ENCODE peak calls at places on chromosomes 11 and 22, in four cellular contexts. D, K, I and Y are unnamed samples.

GRCh38 chr11:41950470-41951143 is 491.2 kb upstream of the LRRC4C start:
- DNase-seq in D (no peak), K (peak; percentile 11), I (peak; percentile 23), Y (no peak)

GRCh38 chr11:119709638-119710346 is 19.2 kb downstream of the NECTIN1 start:
- DNase-seq in D (no peak), K (peak; percentile 61), I (peak; percentile 95), Y (peak; percentile 85)

GRCh38 chr11:69841859-69842698 is 22.9 kb upstream of the FGF3 start:
- DNase-seq in D (no peak), K (no peak), I (peak; percentile 35), Y (no peak)

GRCh38 chr11:8808226-8808585 is 102.8 kb upstream of the AKIP1 start:
- DNase-seq in D (no peak), K (peak; percentile 24), I (no peak), Y (no peak)

GRCh38 chr22:48703265-48703941 is 1124.3 kb downstream of the BRD1 start:
- DNase-seq in D (no peak), K (no peak), I (no peak), Y (no peak)

GRCh38 chr22:48520888-48521600 is 1306.6 kb downstream of the BRD1 start:
- DNase-seq in D (no peak), K (no peak), I (no peak), Y (peak; percentile 25)

GRCh38 chr11:119611027-119611426 is 118.0 kb downstream of the NECTIN1 start:
- DNase-seq in D (no peak), K (no peak), I (no peak), Y (no peak)

GRCh38 chr11:57402188-57403066 is 12.0 kb upstream of the PRG2 start:
- DNase-seq in D (no peak), K (no peak), I (no peak), Y (no peak)

GRCh38 chr11:104870910-104871309 is 27.4 kb downstream of the CASP12 start:
- DNase-seq in D (no peak), K (no peak), I (no peak), Y (peak; percentile 83)

GRCh38 chr11:126198648-126199047 is 12.8 kb downstream of the RPUSD4 start:
- DNase-seq in D (no peak), K (no peak), I (no peak), Y (no peak)
- H3K36me3 ChIP-seq in D (peaks cover 46% of the 10 kb centered on the region), K (peaks cover 18% of the 10 kb centered on the region), I (no peaks in the 10 kb centered on the region), Y (peaks cover 11% of the 10 kb centered on the region)

DNA sequence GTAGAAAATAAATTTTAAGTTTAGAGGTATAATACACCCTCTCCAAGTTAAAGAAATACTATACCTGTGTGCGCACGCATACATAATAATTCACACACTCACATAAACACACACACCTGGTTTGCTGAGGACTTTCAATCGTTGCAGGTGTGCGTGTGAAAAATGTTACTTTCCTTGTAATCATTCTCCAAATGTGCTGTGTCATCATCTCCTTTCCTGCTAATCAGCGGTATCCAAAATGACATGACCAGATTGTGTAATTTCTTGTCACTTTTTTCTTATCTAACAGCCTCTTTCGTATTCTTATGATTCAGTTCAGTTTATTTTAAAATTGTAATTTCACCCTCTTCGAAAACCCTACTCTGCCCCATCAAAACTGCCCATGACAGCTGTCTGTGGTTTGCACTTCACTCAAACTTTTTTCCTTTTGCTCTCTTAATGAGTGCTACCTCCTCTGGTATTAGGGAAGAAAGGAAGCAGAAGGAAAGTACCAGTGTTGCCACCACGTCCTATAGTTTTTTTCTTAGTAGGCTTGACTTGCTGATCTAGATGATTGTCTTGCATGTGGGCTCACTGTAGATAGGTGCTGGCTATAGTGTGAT is 651.2 kb downstream of the CNTN5 start:
- DNase-seq in D (no peak), K (no peak), I (no peak), Y (no peak)
- H3K27ac ChIP-seq in D (no peak overlapping the region), K (no peak overlapping the region), I (no peak overlapping the region), Y (no peak overlapping the region)

DNA sequence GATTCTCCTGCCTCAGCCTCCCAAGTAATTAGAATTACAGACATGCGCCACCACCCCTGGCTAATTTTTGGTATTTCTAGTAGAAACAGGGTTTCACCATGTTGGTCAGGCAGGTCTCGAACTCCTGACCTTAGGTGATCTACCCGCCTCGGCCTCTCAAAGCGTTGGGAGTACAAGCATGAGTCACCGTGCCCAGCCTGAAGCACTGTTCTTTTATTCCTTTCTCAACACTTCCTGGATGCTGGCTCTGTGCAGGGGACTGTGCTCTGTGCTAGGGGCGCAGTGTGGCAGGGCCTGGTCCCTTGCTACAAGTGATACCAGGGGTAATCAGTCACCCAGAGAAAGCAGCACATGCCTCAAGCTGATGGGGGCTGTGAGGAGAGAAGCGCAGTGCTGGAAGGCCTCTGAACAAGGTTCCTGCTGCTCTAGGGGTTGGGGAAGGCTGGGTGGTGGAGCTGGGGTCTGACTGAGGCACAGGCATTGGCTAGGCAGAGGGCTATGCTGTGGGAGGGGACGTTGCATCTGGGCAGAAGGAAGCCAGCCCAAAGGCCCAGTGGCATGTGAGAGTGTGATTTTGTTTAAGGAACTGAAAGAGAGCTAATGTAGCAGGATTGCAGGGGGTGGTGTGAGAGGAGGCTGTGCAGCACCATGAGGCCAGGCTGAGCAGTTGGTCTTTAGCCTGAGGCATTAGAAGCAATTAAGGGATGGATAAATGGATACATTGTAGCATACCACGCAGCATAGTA is 42.5 kb downstream of the CABIN1 start:
- DNase-seq in D (no peak), K (no peak), I (no peak), Y (no peak)
- H3K36me3 ChIP-seq in D (peaks cover 74% of the 10 kb centered on the region), K (peaks cover 37% of the 10 kb centered on the region), I (no peaks in the 10 kb centered on the region), Y (peaks cover 10% of the 10 kb centered on the region)

GRCh38 chr11:121892131-121892681 is 223.8 kb downstream of the BLID start:
- DNase-seq in D (no peak), K (peak; percentile 12), I (peak; percentile 3), Y (peak; percentile 81)

GRCh38 chr11:121890377-121890776 is 225.6 kb downstream of the BLID start:
- DNase-seq in D (no peak), K (no peak), I (no peak), Y (peak; percentile 73)

GRCh38 chr11:121891134-121891533 is 224.9 kb downstream of the BLID start:
- DNase-seq in D (no peak), K (no peak), I (no peak), Y (no peak)

GRCh38 chr11:121889168-121889567 is 226.8 kb downstream of the BLID start:
- DNase-seq in D (no peak), K (no peak), I (no peak), Y (peak; percentile 39)

DNA sequence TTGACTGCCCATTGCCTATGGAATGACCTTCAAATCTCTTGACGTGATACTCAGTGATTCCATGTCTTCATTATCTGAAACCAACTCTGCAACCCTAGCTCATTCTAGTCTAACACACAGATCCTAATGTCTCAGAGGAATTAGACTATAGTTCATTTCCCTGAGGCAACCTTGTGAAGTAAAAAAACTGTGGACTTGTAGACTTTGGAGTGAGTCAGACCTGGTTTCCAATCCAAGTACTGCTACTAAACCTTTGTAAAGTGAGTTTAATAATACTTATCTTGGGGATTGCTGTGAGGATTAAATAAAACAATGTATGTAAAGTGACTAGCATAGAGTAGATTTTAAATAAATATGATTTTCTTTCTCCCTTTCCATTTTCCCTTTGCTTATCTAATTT is 226.1 kb downstream of the BLID start:
- DNase-seq in D (no peak), K (no peak), I (no peak), Y (peak; percentile 57)
- H3K27ac ChIP-seq in D (no peak overlapping the region), K (no peak overlapping the region), I (no peak overlapping the region), Y (no peak overlapping the region)

GRCh38 chr22:29348956-29349355 is 33.5 kb upstream of the RASL10A start:
- DNase-seq in D (no peak), K (no peak), I (no peak), Y (no peak)

GRCh38 chr22:29352778-29353177 is 35.6 kb downstream of the AP1B1 start:
- DNase-seq in D (no peak), K (no peak), I (no peak), Y (no peak)

GRCh38 chr22:29353286-29353685 is 35.1 kb downstream of the AP1B1 start:
- DNase-seq in D (no peak), K (no peak), I (no peak), Y (no peak)

GRCh38 chr22:29351891-29352290 is 36.4 kb upstream of the RASL10A start:
- DNase-seq in D (no peak), K (no peak), I (no peak), Y (no peak)

GRCh38 chr22:29351042-29351441 is 35.5 kb upstream of the RASL10A start:
- DNase-seq in D (no peak), K (no peak), I (no peak), Y (no peak)
- H3K36me3 ChIP-seq in D (peaks cover 91% of the 10 kb centered on the region), K (peaks cover 57% of the 10 kb centered on the region), I (no peaks in the 10 kb centered on the region), Y (peaks cover 24% of the 10 kb centered on the region)

GRCh38 chr11:3122775-3123201 is 42.3 kb downstream of the OSBPL5 start:
- DNase-seq in D (no peak), K (no peak), I (no peak), Y (no peak)
- H3K27ac ChIP-seq in D (no peak overlapping the region), K (no peak overlapping the region), I (no peak overlapping the region), Y (no peak overlapping the region)

GRCh38 chr22:50520826-50521453 is 4.5 kb downstream of the SCO2 start:
- DNase-seq in D (no peak), K (no peak), I (no peak), Y (no peak)

GRCh38 chr22:50516891-50517290 is 8.5 kb downstream of the SCO2 start:
- DNase-seq in D (no peak), K (no peak), I (no peak), Y (no peak)

GRCh38 chr22:50518628-50519027 is 6.8 kb downstream of the SCO2 start:
- DNase-seq in D (no peak), K (no peak), I (no peak), Y (no peak)

GRCh38 chr22:50517495-50518260 is 7.7 kb downstream of the SCO2 start:
- DNase-seq in D (no peak), K (no peak), I (no peak), Y (no peak)

DNA sequence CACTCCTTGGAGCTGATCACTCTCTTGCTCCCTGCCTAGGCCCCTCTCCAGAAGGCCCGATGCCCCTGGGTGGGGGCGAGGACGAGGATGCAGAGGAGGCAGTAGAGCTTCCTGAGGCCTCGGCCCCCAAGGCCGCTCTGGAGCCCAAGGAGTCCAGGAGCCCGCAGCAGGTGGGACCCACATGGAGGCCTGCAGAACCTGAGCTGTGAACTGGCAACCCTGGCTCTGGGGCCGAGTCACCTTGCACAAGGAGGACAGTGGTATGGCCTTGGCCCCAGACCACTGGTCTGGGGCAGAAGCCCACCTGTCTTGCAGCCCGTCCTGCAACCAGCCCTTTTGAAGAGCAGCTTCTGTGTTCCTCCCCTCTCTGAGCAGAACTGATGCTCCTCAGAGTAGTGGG is 6.2 kb downstream of the SCO2 start:
- DNase-seq in D (no peak), K (no peak), I (no peak), Y (no peak)
- H3K36me3 ChIP-seq in D (peaks cover 49% of the 10 kb centered on the region), K (peaks cover 23% of the 10 kb centered on the region), I (no peaks in the 10 kb centered on the region), Y (peaks cover 23% of the 10 kb centered on the region)

GRCh38 chr11:63837719-63838118 is 1.2 kb upstream of the MARK2 start:
- DNase-seq in D (no peak), K (no peak), I (no peak), Y (no peak)
- H3K27ac ChIP-seq in D (peak overlapping the region; percentile 51), K (no peak overlapping the region), I (no peak overlapping the region), Y (no peak overlapping the region)

GRCh38 chr22:46862418-46863324 is 100.2 kb downstream of the TBC1D22A start:
- DNase-seq in D (peak; percentile 40), K (no peak), I (no peak), Y (no peak)
- H3K36me3 ChIP-seq in D (peaks cover 3% of the 10 kb centered on the region), K (no peaks in the 10 kb centered on the region), I (no peaks in the 10 kb centered on the region), Y (no peaks in the 10 kb centered on the region)